ENCODE peak calls at places on chromosomes 16 and 17, in four cellular contexts. One of them, this sample, is unnamed.
A peak's percentile ranks its signal among the peaks of the same experiment; 100 is the strongest.

GRCh38 chr16:53509906-53510703 is 7.1 kb upstream of the AKTIP start:
- DNase-seq in GM23248: peak; percentile 79
- DNase-seq in K562: peak; percentile 70
- DNase-seq in fibroblast of lung: peak; percentile 71
- DNase-seq in this sample: peak; percentile 85

GRCh38 chr16:89022051-89022836 is 45.2 kb upstream of the CBFA2T3 start:
- DNase-seq in fibroblast of lung: no peak
- DNase-seq in K562: no peak
- DNase-seq in GM23248: no peak
- DNase-seq in this sample: no peak

GRCh38 chr16:85220125-85220839 is 108.0 kb upstream of the CIBAR2 start:
- DNase-seq in K562: no peak
- DNase-seq in fibroblast of lung: peak; percentile 96
- DNase-seq in GM23248: peak; percentile 80
- DNase-seq in this sample: peak; percentile 79

GRCh38 chr16:88456356-88457292 is 3.5 kb downstream of the ZFPM1 start:
- DNase-seq in fibroblast of lung: no peak
- DNase-seq in GM23248: no peak
- DNase-seq in K562: no peak
- DNase-seq in this sample: no peak

GRCh38 chr17:50649042-50649908 is 14.6 kb downstream of the ABCC3 start:
- DNase-seq in K562: peak; percentile 44
- DNase-seq in fibroblast of lung: peak; percentile 67
- DNase-seq in GM23248: no peak
- DNase-seq in this sample: no peak

GRCh38 chr17:3636908-3637373 is 381 bp downstream of the CTNS start:
- DNase-seq in GM23248: peak; percentile 47
- DNase-seq in fibroblast of lung: no peak
- DNase-seq in K562: no peak
- DNase-seq in this sample: no peak

GRCh38 chr16:54193656-54194007 is 93.0 kb downstream of the IRX3 start:
- DNase-seq in K562: peak; percentile 68
- DNase-seq in fibroblast of lung: peak; percentile 39
- DNase-seq in GM23248: peak; percentile 88
- DNase-seq in this sample: peak; percentile 47

GRCh38 chr16:63614421-63614820 is 1507.4 kb downstream of the CDH11 start:
- DNase-seq in K562: no peak
- DNase-seq in GM23248: no peak
- DNase-seq in fibroblast of lung: peak; percentile 59
- DNase-seq in this sample: peak; percentile 42

GRCh38 chr17:66187718-66188117 is 4.2 kb downstream of the CEP112 start:
- DNase-seq in GM23248: no peak
- DNase-seq in fibroblast of lung: no peak
- DNase-seq in K562: no peak
- DNase-seq in this sample: no peak

GRCh38 chr17:68169840-68170239 is 78.0 kb upstream of the AMZ2 start:
- DNase-seq in fibroblast of lung: no peak
- DNase-seq in GM23248: no peak
- DNase-seq in K562: no peak
- DNase-seq in this sample: no peak

GRCh38 chr17:65290616-65291015 is 153.4 kb downstream of the RGS9 start:
- DNase-seq in fibroblast of lung: no peak
- DNase-seq in GM23248: no peak
- DNase-seq in K562: no peak
- DNase-seq in this sample: no peak

DNA sequence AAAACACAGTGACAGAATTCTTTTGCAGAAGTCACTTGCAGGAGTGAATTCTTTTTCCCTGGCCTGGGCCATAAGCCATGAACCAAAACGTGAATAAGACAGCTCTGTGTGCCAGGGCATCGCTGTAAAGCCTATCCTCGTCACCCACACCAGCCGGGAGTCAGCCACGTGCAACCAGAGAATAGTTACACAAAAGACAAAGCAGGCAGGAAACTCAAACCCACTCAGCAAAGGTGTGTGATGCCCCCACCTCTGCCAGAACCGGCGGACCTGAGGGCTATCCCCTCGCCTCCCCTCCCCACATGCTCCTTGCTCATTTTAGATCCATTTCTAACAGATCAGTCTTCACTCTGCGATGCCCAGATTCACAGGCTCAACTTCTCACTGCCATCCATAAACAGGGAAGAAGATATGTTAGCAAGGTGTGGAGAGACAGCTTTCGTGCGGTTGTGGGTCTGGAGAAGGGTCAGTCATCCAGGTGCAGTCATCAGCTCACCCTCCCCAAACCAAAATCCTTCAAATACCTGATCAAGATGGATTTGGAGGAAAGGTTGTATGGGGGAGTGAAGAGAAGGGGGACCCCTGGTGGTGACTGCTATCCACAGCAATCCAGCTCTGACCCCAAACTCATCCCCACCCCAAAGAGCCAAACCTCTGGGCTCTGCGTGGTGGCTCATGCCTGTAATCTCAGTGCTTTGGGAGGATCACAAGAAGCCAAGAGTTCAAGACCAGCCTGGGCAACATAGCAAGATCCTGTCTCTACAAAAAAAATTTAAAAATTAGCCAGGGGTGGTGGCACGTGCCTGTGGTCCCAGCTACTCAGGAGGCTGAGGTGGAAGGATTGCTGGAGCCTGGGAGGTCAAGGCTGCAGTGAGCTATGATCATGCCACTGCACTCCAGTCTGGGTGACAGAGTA is 219.2 kb downstream of the C16orf78 start:
- DNase-seq in fibroblast of lung: peak; percentile 30
- DNase-seq in K562: peak; percentile 44
- DNase-seq in GM23248: peak; percentile 41
- DNase-seq in this sample: peak; percentile 33
- H3K4me1 ChIP-seq in fibroblast of lung: peaks cover 2% of the 10 kb centered on the region
- H3K4me1 ChIP-seq in K562: no peaks in the 10 kb centered on the region
- H3K4me1 ChIP-seq in GM23248: no peaks in the 10 kb centered on the region
- H3K4me1 ChIP-seq in this sample: peaks cover 4% of the 10 kb centered on the region

DNA sequence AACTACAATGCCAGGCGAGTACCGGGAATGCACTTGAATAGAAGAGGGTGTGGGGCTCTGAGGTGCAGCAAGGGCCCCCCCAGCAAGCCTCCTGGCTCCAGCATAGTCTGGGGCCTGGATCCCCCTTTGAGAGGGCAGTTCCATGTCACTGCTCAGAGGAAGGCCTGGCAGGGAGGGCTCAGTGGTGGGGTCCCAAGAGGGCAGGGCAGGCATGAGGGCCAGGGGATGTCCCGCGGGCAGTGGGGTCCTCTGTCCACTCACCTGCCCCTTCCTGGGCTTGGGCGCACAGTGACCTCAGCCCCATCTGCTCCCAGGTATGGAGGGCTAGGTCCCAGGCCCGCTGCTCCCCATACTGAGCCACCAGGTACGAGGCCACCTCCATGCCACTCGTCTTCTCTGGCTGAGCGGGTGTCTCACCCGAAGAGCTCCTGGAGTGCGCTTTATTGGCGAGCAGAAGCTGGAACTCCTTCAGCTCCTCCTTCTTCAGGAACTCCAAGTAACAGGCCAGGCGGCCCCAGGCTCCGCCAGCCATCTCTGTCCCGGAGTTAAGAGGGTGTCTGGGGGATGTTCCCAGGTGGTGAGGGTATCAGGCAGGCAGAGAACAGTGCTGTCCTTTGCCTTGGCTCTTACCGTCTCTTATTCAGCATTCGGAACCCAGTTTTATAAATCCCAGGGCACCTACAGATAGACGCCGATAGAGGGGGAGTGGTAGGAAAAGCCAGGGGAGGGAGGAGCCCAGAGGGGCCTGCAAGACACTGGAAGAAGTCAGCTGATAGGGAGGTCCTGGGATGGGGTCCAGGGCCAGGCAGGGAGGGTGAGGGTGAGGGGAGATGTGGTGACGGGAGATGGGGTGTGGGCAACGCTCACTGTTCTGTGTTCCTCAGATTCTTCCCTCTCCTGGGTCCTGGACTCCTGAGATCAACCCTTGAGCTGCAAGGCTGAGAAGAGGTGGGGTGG is 605 bp downstream of the NLRP1 start:
- DNase-seq in GM23248: peak; percentile 76
- DNase-seq in fibroblast of lung: no peak
- DNase-seq in K562: no peak
- DNase-seq in this sample: peak; percentile 67
- H3K4me3 ChIP-seq in GM23248: peak overlapping the region; percentile 98
- H3K4me3 ChIP-seq in fibroblast of lung: peak overlapping the region; percentile 60
- H3K4me3 ChIP-seq in K562: no peak overlapping the region
- H3K4me3 ChIP-seq in this sample: peak overlapping the region; percentile 55

DNA sequence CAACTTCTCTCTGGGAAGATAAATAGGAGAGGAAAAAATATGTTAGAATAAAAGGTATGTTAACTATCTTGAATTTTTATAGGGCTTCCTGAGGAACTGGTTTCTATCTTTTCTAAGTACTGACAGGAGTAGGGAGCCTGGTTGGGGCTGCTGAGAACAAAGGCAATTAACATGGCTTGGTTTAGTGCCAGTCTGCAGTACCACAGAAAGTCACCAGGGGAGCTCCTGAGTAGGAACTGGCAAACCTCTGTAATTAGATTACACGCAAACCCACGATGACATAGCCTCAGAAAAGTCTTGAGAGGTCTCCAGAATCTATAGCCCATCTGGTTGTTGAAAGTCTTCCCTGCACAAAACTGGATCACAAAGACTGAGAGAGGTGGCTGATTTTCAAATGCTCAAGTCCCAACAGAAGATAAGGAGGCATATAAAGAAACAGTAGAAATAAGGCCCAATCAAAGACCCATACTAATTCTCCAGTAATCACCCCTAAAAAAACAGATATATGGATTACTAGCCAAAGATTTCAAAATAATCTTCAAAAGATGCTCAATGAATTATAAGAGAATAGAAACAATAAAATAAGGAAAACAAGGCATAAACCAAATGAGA is 11.7 kb upstream of the CNTNAP4 start:
- DNase-seq in fibroblast of lung: peak; percentile 30
- DNase-seq in GM23248: peak; percentile 1
- DNase-seq in K562: peak; percentile 17
- DNase-seq in this sample: no peak
- H2AFZ ChIP-seq in fibroblast of lung: no peak overlapping the region
- H2AFZ ChIP-seq in GM23248: no peak overlapping the region
- H2AFZ ChIP-seq in K562: no peak overlapping the region
- H2AFZ ChIP-seq in this sample: no peak overlapping the region

DNA sequence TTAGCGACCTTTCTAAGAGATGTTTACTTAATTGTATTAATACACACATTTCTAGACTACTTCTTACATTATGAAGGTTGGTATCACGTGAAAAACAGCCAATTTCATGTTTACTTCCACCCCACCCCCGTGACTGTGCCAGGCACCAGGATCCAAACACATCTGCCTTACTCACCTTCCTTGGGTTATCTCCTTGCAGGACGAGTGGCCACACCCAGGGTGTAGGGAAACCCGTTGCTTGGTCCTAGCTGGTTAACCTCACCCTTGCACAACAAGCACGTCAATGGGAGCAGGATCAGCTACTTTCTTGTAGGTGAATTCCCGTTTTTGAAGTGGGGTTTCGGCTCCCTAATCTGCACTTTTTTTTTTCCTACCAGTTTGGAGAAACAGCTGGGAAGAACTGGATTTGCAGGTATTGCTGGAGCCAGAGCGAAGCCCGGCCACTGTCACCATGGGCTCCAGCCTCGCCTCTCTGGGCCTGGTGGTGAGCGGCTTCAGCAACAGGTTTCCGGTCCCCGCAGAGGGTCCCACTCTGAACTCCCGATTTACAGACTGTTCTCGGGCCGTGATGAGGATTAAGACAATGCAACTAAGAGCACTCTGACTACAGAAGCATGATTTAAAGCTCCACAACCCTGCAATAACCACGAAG is 2.1 kb upstream of the UBB start:
- DNase-seq in fibroblast of lung: no peak
- DNase-seq in K562: peak; percentile 44
- DNase-seq in GM23248: peak; percentile 27
- DNase-seq in this sample: no peak
- H3K4me1 ChIP-seq in fibroblast of lung: peaks cover 4% of the 10 kb centered on the region
- H3K4me1 ChIP-seq in K562: peaks cover 10% of the 10 kb centered on the region
- H3K4me1 ChIP-seq in GM23248: peaks cover 25% of the 10 kb centered on the region
- H3K4me1 ChIP-seq in this sample: peaks cover 4% of the 10 kb centered on the region

GRCh38 chr16:17850626-17851265 is 380.0 kb upstream of the XYLT1 start:
- DNase-seq in fibroblast of lung: no peak
- DNase-seq in K562: no peak
- DNase-seq in GM23248: no peak
- DNase-seq in this sample: no peak

GRCh38 chr16:17853958-17854357 is 383.2 kb upstream of the XYLT1 start:
- DNase-seq in GM23248: no peak
- DNase-seq in fibroblast of lung: no peak
- DNase-seq in K562: no peak
- DNase-seq in this sample: no peak

GRCh38 chr16:17847234-17847795 is 376.6 kb upstream of the XYLT1 start:
- DNase-seq in fibroblast of lung: no peak
- DNase-seq in GM23248: no peak
- DNase-seq in K562: no peak
- DNase-seq in this sample: no peak

GRCh38 chr16:17858061-17858460 is 387.3 kb upstream of the XYLT1 start:
- DNase-seq in fibroblast of lung: no peak
- DNase-seq in K562: no peak
- DNase-seq in GM23248: no peak
- DNase-seq in this sample: no peak

DNA sequence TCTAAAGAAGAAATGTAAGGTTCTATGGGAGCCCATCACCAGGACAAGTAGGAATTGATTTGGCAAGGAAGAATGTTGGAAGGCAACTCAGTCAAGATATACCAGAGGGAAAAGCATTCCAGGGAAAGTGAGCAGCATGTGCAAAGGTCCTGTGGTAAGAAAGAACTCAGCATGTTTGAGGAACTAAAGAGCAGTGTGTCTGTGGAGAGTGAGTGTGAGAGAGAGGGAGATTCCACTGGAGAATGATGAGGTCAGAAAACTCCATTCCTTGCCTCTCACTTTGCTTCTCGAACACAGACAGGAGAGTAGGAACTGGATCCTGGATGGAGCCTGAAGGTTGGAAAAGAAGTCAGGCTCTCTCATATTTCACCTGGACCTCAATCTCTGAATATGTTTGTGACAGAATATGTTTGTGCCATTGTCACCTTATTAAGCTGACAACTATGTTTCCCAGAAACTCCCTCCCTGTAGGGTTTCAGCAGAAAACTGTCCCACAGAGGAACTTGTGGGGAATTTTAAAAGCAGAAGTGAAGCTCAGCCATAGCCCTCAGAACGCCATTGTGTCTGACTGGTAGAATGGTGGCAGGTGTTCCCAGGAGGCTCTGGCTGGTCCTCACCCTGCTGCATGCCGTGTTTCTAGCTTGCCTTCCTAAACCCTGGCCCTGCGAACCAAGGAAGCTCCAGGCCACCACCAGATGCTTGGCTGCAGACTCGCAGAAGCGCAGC is 382.4 kb upstream of the XYLT1 start:
- DNase-seq in fibroblast of lung: no peak
- DNase-seq in K562: no peak
- DNase-seq in GM23248: no peak
- DNase-seq in this sample: no peak
- H3K4me3 ChIP-seq in fibroblast of lung: no peak overlapping the region
- H3K4me3 ChIP-seq in K562: no peak overlapping the region
- H3K4me3 ChIP-seq in GM23248: no peak overlapping the region
- H3K4me3 ChIP-seq in this sample: no peak overlapping the region

DNA sequence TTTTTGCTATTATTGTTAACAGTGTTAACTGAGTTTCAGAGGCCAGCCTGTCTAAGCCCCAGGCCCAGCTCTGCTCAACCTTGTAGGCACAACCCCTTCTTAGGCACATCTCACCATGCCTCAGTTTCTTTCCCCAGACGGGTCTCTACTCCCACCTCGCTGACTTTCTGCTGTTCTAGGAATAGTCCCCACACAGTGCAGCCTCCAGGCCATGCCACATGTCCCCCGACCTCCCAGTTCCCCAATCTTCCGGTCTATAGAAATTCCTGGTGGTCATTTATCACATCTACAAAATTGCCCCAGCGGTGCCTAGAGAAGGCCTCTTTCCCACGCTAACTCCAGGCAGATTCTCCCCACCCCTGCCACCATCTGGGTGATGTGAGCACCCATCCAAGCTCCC is 34.8 kb downstream of the ADGRG5 start:
- DNase-seq in K562: no peak
- DNase-seq in GM23248: no peak
- DNase-seq in fibroblast of lung: no peak
- DNase-seq in this sample: no peak
- H2AFZ ChIP-seq in K562: no peak overlapping the region
- H2AFZ ChIP-seq in GM23248: no peak overlapping the region
- H2AFZ ChIP-seq in fibroblast of lung: no peak overlapping the region
- H2AFZ ChIP-seq in this sample: no peak overlapping the region

This sample was measured in endothelial cell of umbilical vein.